ENCODE peak calls at places on chromosomes 12 and 14, in ten cellular contexts. One of them, this sample, is unnamed.

GRCh38 chr14:60658116-60658515 is 8.8 kb upstream of the SIX1 start:
- DNase-seq in HepG2: no peak
- DNase-seq in GM12878: no peak
- DNase-seq in neural progenitor cell: peak
- DNase-seq in neuronal stem cell: no peak
- DNase-seq in fibroblast of lung: no peak
- DNase-seq in SK-N-SH: no peak
- DNase-seq in HCT116: no peak
- DNase-seq in Karpas-422: peak
- DNase-seq in DND-41: no peak
- DNase-seq in this sample: no peak

GRCh38 chr14:94173471-94173884 is 644 bp upstream of the PPP4R4 start:
- DNase-seq in GM12878: no peak
- DNase-seq in SK-N-SH: no peak
- DNase-seq in DND-41: no peak
- DNase-seq in HepG2: no peak
- DNase-seq in Karpas-422: no peak
- DNase-seq in HCT116: no peak
- DNase-seq in fibroblast of lung: no peak
- DNase-seq in neuronal stem cell: no peak
- DNase-seq in neural progenitor cell: no peak
- DNase-seq in this sample: no peak

GRCh38 chr14:66972469-66972868 is 216.8 kb upstream of the GARIN2 start:
- DNase-seq in neural progenitor cell: no peak
- DNase-seq in fibroblast of lung: no peak
- DNase-seq in DND-41: no peak
- DNase-seq in neuronal stem cell: no peak
- DNase-seq in SK-N-SH: no peak
- DNase-seq in Karpas-422: no peak
- DNase-seq in GM12878: no peak
- DNase-seq in HepG2: no peak
- DNase-seq in HCT116: no peak
- DNase-seq in this sample: no peak

GRCh38 chr12:127526925-127527324 is 740.0 kb upstream of the TMEM132C start:
- DNase-seq in HepG2: no peak
- DNase-seq in neuronal stem cell: no peak
- DNase-seq in HCT116: no peak
- DNase-seq in neural progenitor cell: no peak
- DNase-seq in DND-41: no peak
- DNase-seq in fibroblast of lung: no peak
- DNase-seq in SK-N-SH: no peak
- DNase-seq in Karpas-422: no peak
- DNase-seq in GM12878: no peak
- DNase-seq in this sample: no peak

GRCh38 chr14:54728700-54729527 is 162.0 kb downstream of the SAMD4A start:
- DNase-seq in SK-N-SH: no peak
- DNase-seq in neuronal stem cell: no peak
- DNase-seq in Karpas-422: no peak
- DNase-seq in HCT116: no peak
- DNase-seq in DND-41: no peak
- DNase-seq in fibroblast of lung: no peak
- DNase-seq in HepG2: no peak
- DNase-seq in GM12878: no peak
- DNase-seq in neural progenitor cell: no peak
- DNase-seq in this sample: no peak

GRCh38 chr12:102757154-102757873 is 159.7 kb downstream of the PAH start:
- DNase-seq in Karpas-422: no peak
- DNase-seq in neural progenitor cell: no peak
- DNase-seq in DND-41: no peak
- DNase-seq in fibroblast of lung: peak
- DNase-seq in SK-N-SH: no peak
- DNase-seq in GM12878: no peak
- DNase-seq in HepG2: no peak
- DNase-seq in neuronal stem cell: no peak
- DNase-seq in HCT116: no peak
- DNase-seq in this sample: no peak

GRCh38 chr14:99425272-99425681 is 55.4 kb downstream of the SETD3 start:
- DNase-seq in GM12878: no peak
- DNase-seq in HepG2: no peak
- DNase-seq in DND-41: no peak
- DNase-seq in neuronal stem cell: no peak
- DNase-seq in fibroblast of lung: no peak
- DNase-seq in SK-N-SH: no peak
- DNase-seq in neural progenitor cell: no peak
- DNase-seq in HCT116: no peak
- DNase-seq in Karpas-422: peak
- DNase-seq in this sample: no peak

GRCh38 chr14:24135834-24136683 is at the start of gene PSME1:
- DNase-seq in GM12878: peak
- DNase-seq in HepG2: peak
- DNase-seq in SK-N-SH: peak
- DNase-seq in HCT116: peak
- DNase-seq in fibroblast of lung: peak
- DNase-seq in neural progenitor cell: peak
- DNase-seq in DND-41: peak
- DNase-seq in Karpas-422: peak
- DNase-seq in neuronal stem cell: peak
- DNase-seq in this sample: peak

GRCh38 chr12:97235102-97235501 is 227.5 kb upstream of the RMST start:
- DNase-seq in HepG2: no peak
- DNase-seq in HCT116: no peak
- DNase-seq in Karpas-422: no peak
- DNase-seq in neuronal stem cell: no peak
- DNase-seq in DND-41: no peak
- DNase-seq in GM12878: no peak
- DNase-seq in neural progenitor cell: peak
- DNase-seq in SK-N-SH: no peak
- DNase-seq in fibroblast of lung: no peak
- DNase-seq in this sample: no peak

GRCh38 chr12:116693259-116694227 is 44.3 kb downstream of the SPRING1 start:
- DNase-seq in HCT116: no peak
- DNase-seq in HepG2: peak
- DNase-seq in Karpas-422: peak
- DNase-seq in neural progenitor cell: peak
- DNase-seq in GM12878: no peak
- DNase-seq in fibroblast of lung: no peak
- DNase-seq in DND-41: no peak
- DNase-seq in SK-N-SH: peak
- DNase-seq in neuronal stem cell: no peak
- DNase-seq in this sample: no peak

GRCh38 chr12:29317556-29318363 is 63.2 kb downstream of the ERGIC2 start:
- DNase-seq in SK-N-SH: peak
- DNase-seq in HCT116: peak
- DNase-seq in Karpas-422: peak
- DNase-seq in neural progenitor cell: peak
- DNase-seq in neuronal stem cell: peak
- DNase-seq in DND-41: peak
- DNase-seq in fibroblast of lung: peak
- DNase-seq in GM12878: peak
- DNase-seq in HepG2: peak
- DNase-seq in this sample: peak

GRCh38 chr12:47277972-47278448 is 198.3 kb upstream of the AMIGO2 start:
- DNase-seq in Karpas-422: no peak
- DNase-seq in HCT116: peak
- DNase-seq in SK-N-SH: no peak
- DNase-seq in GM12878: no peak
- DNase-seq in neuronal stem cell: no peak
- DNase-seq in DND-41: no peak
- DNase-seq in HepG2: no peak
- DNase-seq in fibroblast of lung: peak
- DNase-seq in neural progenitor cell: no peak
- DNase-seq in this sample: no peak

GRCh38 chr12:7769999-7770398 is 5.0 kb downstream of the NANOGNB start:
- DNase-seq in SK-N-SH: no peak
- DNase-seq in fibroblast of lung: no peak
- DNase-seq in neural progenitor cell: no peak
- DNase-seq in DND-41: no peak
- DNase-seq in neuronal stem cell: no peak
- DNase-seq in Karpas-422: no peak
- DNase-seq in HepG2: no peak
- DNase-seq in GM12878: no peak
- DNase-seq in HCT116: no peak
- DNase-seq in this sample: no peak
- H2AFZ ChIP-seq in SK-N-SH: no peak
- H2AFZ ChIP-seq in fibroblast of lung: no peak
- H2AFZ ChIP-seq in neural progenitor cell: no peak
- H2AFZ ChIP-seq in DND-41: no peak
- H2AFZ ChIP-seq in neuronal stem cell: no peak
- H2AFZ ChIP-seq in Karpas-422: no peak
- H2AFZ ChIP-seq in HepG2: no peak
- H2AFZ ChIP-seq in GM12878: no peak
- H2AFZ ChIP-seq in HCT116: no peak
- H2AFZ ChIP-seq in this sample: no peak

DNA sequence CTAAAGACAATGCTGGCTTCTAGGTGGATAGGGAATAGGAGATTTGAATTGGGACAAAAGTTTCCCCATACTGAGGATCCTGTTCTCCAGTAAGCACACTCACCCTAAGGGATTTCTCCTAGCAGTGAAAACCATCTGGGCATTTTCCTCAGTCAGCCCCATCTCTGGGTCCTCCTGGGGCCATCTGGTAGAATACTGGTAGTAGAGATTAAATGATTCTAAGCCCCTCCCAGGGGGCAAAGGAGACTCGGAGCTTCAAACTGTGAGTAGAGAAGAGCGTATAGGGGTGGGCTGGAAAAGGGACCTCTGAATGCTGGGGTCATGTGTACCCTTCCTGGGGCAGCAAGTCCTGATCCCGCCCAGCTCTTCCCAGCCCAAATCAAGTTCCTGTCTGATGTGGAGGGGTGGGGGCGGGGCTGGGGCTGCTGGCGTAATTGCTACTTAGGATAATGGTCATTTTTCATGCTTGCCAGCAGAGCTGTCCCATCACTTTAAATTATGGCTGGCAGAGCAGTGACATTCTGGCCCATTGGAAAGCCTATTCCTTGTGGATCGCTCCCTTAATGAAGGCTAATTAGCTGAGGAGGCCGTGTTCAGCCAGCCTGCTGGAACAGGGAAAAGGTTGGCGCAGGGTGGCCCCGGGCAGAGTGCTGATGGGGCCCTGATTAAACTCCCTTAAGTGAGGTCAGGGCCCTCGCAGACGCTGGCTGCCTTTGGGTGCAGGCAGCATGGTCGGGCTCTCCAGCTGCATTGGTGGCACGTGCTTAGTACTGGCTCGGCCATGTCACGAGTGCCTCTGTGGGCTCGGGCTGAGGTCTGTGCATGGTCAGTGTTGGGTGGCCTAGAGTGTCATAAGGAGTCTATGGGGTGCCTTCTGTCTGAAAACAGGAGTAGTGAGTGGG is 127.8 kb downstream of the TSPAN9 start:
- DNase-seq in DND-41: no peak
- DNase-seq in HepG2: no peak
- DNase-seq in Karpas-422: no peak
- DNase-seq in fibroblast of lung: no peak
- DNase-seq in GM12878: no peak
- DNase-seq in neuronal stem cell: no peak
- DNase-seq in SK-N-SH: peak
- DNase-seq in neural progenitor cell: no peak
- DNase-seq in HCT116: no peak
- DNase-seq in this sample: no peak
- H3K27ac ChIP-seq in DND-41: no peak
- H3K27ac ChIP-seq in HepG2: no peak
- H3K27ac ChIP-seq in Karpas-422: no peak
- H3K27ac ChIP-seq in fibroblast of lung: no peak
- H3K27ac ChIP-seq in GM12878: no peak
- H3K27ac ChIP-seq in neuronal stem cell: no peak
- H3K27ac ChIP-seq in SK-N-SH: no peak
- H3K27ac ChIP-seq in neural progenitor cell: no peak
- H3K27ac ChIP-seq in HCT116: no peak
- H3K27ac ChIP-seq in this sample: no peak

DNA sequence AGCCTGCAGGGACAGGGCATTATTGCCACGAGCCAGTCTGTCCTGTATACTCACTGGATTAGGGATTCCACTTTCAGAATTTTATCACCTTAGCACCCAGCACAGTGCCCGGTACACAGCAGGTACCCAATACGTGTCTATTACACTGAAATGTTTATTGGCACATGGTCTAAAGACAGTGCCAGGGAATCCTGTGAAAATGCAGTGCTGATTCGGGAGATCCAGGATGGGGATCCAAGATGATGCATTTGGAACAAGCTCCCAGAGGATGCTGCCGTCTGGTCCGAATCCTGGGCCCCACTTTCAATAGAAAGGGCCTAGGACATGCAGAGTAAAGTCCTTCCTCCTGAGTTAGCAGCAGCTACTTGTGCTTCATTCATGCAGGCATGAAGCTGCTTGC is 230.7 kb downstream of the CACNA1C start:
- DNase-seq in Karpas-422: no peak
- DNase-seq in neural progenitor cell: no peak
- DNase-seq in HCT116: no peak
- DNase-seq in SK-N-SH: no peak
- DNase-seq in GM12878: no peak
- DNase-seq in neuronal stem cell: no peak
- DNase-seq in fibroblast of lung: no peak
- DNase-seq in HepG2: no peak
- DNase-seq in DND-41: no peak
- DNase-seq in this sample: no peak
- H3K9ac ChIP-seq in Karpas-422: no peak
- H3K9ac ChIP-seq in neural progenitor cell: no peak
- H3K9ac ChIP-seq in HCT116: no peak
- H3K9ac ChIP-seq in SK-N-SH: peak
- H3K9ac ChIP-seq in GM12878: no peak
- H3K9ac ChIP-seq in neuronal stem cell: no peak
- H3K9ac ChIP-seq in fibroblast of lung: no peak
- H3K9ac ChIP-seq in HepG2: no peak
- H3K9ac ChIP-seq in DND-41: no peak
- H3K9ac ChIP-seq in this sample: no peak

DNA sequence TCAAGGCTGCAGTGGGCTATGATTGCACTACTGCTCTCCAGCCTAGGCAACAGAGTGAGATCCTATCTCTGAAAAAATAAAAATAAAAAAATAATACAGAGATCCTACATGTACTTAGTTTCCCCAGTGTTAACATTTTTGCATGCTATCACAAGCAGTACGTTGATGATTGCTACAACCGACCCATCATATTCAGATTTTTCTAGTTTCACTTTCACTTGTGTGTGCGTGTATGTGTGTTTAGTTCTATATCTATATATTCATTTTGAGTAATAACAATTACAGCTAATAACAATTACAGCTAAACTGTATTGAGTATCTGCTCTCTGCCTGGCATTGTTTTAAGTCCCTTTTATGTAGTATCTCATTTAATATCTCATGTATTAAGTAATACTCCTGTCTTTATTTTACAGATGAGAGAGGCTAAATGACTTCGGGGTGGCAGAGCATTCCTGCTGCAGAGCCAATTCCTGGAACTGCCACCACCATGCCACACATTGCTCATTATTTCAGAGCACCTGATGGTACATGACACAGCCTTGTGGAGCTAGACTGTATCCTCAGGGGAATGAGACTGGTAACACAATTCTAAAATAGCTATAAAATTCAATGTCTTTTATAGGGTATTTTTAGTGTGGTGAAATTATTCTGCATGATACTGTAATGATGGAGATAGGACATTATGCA is 153.1 kb downstream of the BCAT1 start:
- DNase-seq in neuronal stem cell: no peak
- DNase-seq in neural progenitor cell: no peak
- DNase-seq in fibroblast of lung: no peak
- DNase-seq in Karpas-422: no peak
- DNase-seq in DND-41: peak
- DNase-seq in GM12878: no peak
- DNase-seq in HepG2: no peak
- DNase-seq in SK-N-SH: no peak
- DNase-seq in HCT116: no peak
- DNase-seq in this sample: peak
- H2AFZ ChIP-seq in neuronal stem cell: no peak
- H2AFZ ChIP-seq in neural progenitor cell: no peak
- H2AFZ ChIP-seq in fibroblast of lung: no peak
- H2AFZ ChIP-seq in Karpas-422: no peak
- H2AFZ ChIP-seq in DND-41: peak
- H2AFZ ChIP-seq in GM12878: peak
- H2AFZ ChIP-seq in HepG2: peak
- H2AFZ ChIP-seq in SK-N-SH: peak
- H2AFZ ChIP-seq in HCT116: no peak
- H2AFZ ChIP-seq in this sample: no peak

This sample was measured in MM.1S.